ENCODE peak calls at places on chromosomes 4 and X, in eight cellular contexts. F is SK-N-SH, H is ovary, U is cardiac fibroblast, N is progenitor cell of endocrine pancreas, E is AG09309, P is type B pancreatic cell, K is MM.1S. G is an unnamed sample.

GRCh38 chr4:77430847-77431246 is 174.8 kb upstream of the CXCL13 start:
- DNase-seq in K (no peak), N (no peak), P (no peak), U (no peak), H (no peak), E (no peak), F (no peak), G (no peak)

GRCh38 chr4:118846981-118847380 is 11.1 kb upstream of the SEC24D start:
- DNase-seq in N (no peak), E (no peak), K (no peak), P (no peak), U (no peak), H (no peak), F (no peak), G (no peak)

GRCh38 chr4:112213091-112213490 is 18.5 kb upstream of the AP1AR start:
- DNase-seq in N (no peak), H (no peak), E (no peak), P (no peak), K (peak; percentile 33), U (no peak), F (no peak), G (no peak)

GRCh38 chrX:40148439-40149285 is 50.9 kb upstream of the BCOR start:
- DNase-seq in N (no peak), P (no peak), K (no peak), E (no peak), U (no peak), F (peak; percentile 59), H (no peak), G (peak; percentile 39)

GRCh38 chr4:37604464-37604863 is 81.7 kb downstream of the RELL1 start:
- DNase-seq in E (no peak), N (no peak), U (peak; percentile 71), P (no peak), H (no peak), K (no peak), F (no peak), G (no peak)

GRCh38 chr4:169251291-169252235 is 19.2 kb downstream of the SH3RF1 start:
- DNase-seq in N (no peak), F (no peak), H (no peak), P (no peak), K (no peak), U (peak; percentile 60), E (no peak), G (no peak)

GRCh38 chrX:65407157-65407626 is 127.4 kb downstream of the LAS1L start:
- DNase-seq in K (no peak), H (no peak), E (no peak), P (no peak), N (no peak), F (no peak), U (peak; percentile 1), G (no peak)

GRCh38 chrX:83593634-83594294 is 85.7 kb downstream of the POU3F4 start:
- DNase-seq in K (no peak), U (no peak), F (no peak), H (no peak), P (no peak), N (no peak), E (no peak), G (no peak)

GRCh38 chrX:106341823-106342222 is 173.7 kb downstream of the PWWP3B start:
- DNase-seq in K (no peak), U (peak; percentile 1), H (no peak), N (no peak), F (no peak), P (no peak), E (no peak), G (no peak)

GRCh38 chr4:165874072-165874798 is 1.2 kb downstream of the TLL1 start:
- DNase-seq in E (no peak), K (no peak), U (peak; percentile 27), P (no peak), F (peak; percentile 16), N (no peak), H (no peak), G (no peak)

GRCh38 chr4:115323106-115323684 is 209.8 kb upstream of the NDST4 start:
- DNase-seq in U (no peak), K (no peak), F (no peak), P (no peak), H (no peak), E (no peak), N (no peak), G (no peak)

GRCh38 chr4:152585036-152585439 is 49.1 kb upstream of the FBXW7 start:
- DNase-seq in F (no peak), H (no peak), E (no peak), P (no peak), K (peak; percentile 76), U (no peak), N (no peak), G (no peak)

GRCh38 chr4:151408630-151409469 is at the start of gene FHIP1A:
- DNase-seq in E (no peak), K (peak; percentile 95), N (peak; percentile 91), H (peak; percentile 84), F (peak; percentile 86), P (peak; percentile 92), U (peak; percentile 39), G (peak; percentile 91)

GRCh38 chrX:110418220-110418856 is 59.7 kb downstream of the RTL9 start:
- DNase-seq in F (peak; percentile 22), U (peak; percentile 68), P (no peak), N (peak; percentile 30), K (peak; percentile 19), E (no peak), H (peak; percentile 58), G (no peak)

GRCh38 chr4:7760706-7761105 is 179.0 kb downstream of the AFAP1 start:
- DNase-seq in N (no peak), P (no peak), F (no peak), U (no peak), E (no peak), K (no peak), H (no peak), G (no peak)

GRCh38 chr4:164847967-164848649 is 28.9 kb upstream of the APELA start:
- DNase-seq in F (no peak), U (no peak), H (no peak), P (no peak), N (no peak), K (no peak), E (no peak), G (no peak)

GRCh38 chr4:41427306-41427882 is 110.6 kb upstream of the LIMCH1 start:
- DNase-seq in U (no peak), E (no peak), K (no peak), H (no peak), F (no peak), P (no peak), N (no peak), G (no peak)

GRCh38 chr4:149145803-149146202 is 669.8 kb downstream of the IQCM start:
- DNase-seq in E (peak; percentile 17), U (peak; percentile 47), N (no peak), K (no peak), H (no peak), F (no peak), P (no peak), G (no peak)

GRCh38 chr4:17642404-17642783 is 28.0 kb downstream of the MED28 start:
- DNase-seq in F (no peak), H (no peak), E (no peak), U (no peak), N (no peak), P (no peak), K (no peak), G (no peak)

GRCh38 chrX:132561974-132562373 is 73.1 kb upstream of the MBNL3 start:
- DNase-seq in P (no peak), F (no peak), U (no peak), H (no peak), E (no peak), K (no peak), N (no peak), G (no peak)

GRCh38 chrX:132565273-132565672 is 76.4 kb upstream of the MBNL3 start:
- DNase-seq in K (no peak), E (no peak), P (no peak), F (no peak), H (no peak), U (no peak), N (no peak), G (no peak)

GRCh38 chrX:132559101-132559500 is 70.3 kb upstream of the MBNL3 start:
- DNase-seq in N (no peak), P (no peak), K (no peak), H (no peak), U (no peak), F (no peak), E (no peak), G (no peak)

GRCh38 chrX:132564026-132564425 is 75.2 kb upstream of the MBNL3 start:
- DNase-seq in N (no peak), F (no peak), H (no peak), E (no peak), P (no peak), U (no peak), K (no peak), G (no peak)

DNA sequence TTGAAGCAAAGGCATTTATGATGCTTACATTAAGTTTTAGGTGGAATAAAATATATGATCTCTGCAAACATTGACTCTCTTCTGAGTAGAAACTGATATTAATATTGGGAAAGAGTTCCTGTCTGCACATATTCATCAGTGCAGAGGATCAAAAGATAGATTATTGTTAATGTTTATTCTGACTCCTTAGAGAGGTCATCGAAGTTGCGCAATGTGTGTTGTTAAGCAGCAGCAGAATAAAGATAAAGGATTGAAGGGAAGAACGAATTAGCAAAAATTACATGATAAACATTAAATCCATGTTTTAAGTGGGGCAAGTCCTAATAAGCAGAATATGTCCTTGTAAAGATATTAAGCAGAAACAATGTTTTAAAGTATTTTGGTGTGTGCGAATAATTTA is 72.6 kb upstream of the MBNL3 start:
- DNase-seq in P (no peak), N (no peak), F (no peak), K (no peak), U (no peak), H (no peak), E (no peak), G (no peak)
- TF ChIP-seq CTCF in P (no peak), N (no peak), F (no peak), K (no peak), U (no peak), H (no peak), E (no peak), G (no peak)

GRCh38 chr4:19947349-19947748 is 304.4 kb upstream of the SLIT2 start:
- DNase-seq in F (no peak), U (peak; percentile 85), P (no peak), K (no peak), N (no peak), H (no peak), E (peak; percentile 78), G (no peak)
- TF ChIP-seq CTCF in F (no peak), U (no peak), P (no peak), K (no peak), N (no peak), H (no peak), E (no peak), G (no peak)

GRCh38 chr4:105453550-105454201 is 20.2 kb downstream of the PPA2 start:
- DNase-seq in U (no peak), N (no peak), F (no peak), K (no peak), H (no peak), P (no peak), E (no peak), G (no peak)
- TF ChIP-seq CTCF in U (no peak), N (no peak), F (no peak), K (peak; percentile 11), H (no peak), P (no peak), E (no peak), G (no peak)

GRCh38 chrX:24990585-24990984 is 25.2 kb downstream of the ARX start:
- DNase-seq in U (no peak), E (no peak), F (no peak), P (no peak), H (peak; percentile 40), K (no peak), N (no peak), G (no peak)
- TF ChIP-seq CTCF in U (no peak), E (no peak), F (no peak), P (peak; percentile 51), H (no peak), K (no peak), N (peak; percentile 35), G (no peak)